ENCODE peak calls at places on chromosomes 3 and 15, in nine cellular contexts. One of them, this sample, is unnamed.

GRCh38 chr15:100019601-100020000 is 286.4 kb upstream of the LYSMD4 start:
- DNase-seq in mammary epithelial cell: no peak
- DNase-seq in HCT116: no peak
- DNase-seq in adrenal gland: no peak
- DNase-seq in kidney: no peak
- DNase-seq in HFF-Myc: no peak
- DNase-seq in left ventricle myocardium inferior: no peak
- DNase-seq in fibroblast of lung: no peak
- DNase-seq in CD4-positive, alpha-beta T cell: no peak
- DNase-seq in this sample: no peak

GRCh38 chr3:160810360-160810759 is 54.3 kb downstream of the PPM1L start:
- DNase-seq in HFF-Myc: no peak
- DNase-seq in HCT116: no peak
- DNase-seq in CD4-positive, alpha-beta T cell: no peak
- DNase-seq in adrenal gland: no peak
- DNase-seq in left ventricle myocardium inferior: no peak
- DNase-seq in mammary epithelial cell: no peak
- DNase-seq in kidney: no peak
- DNase-seq in fibroblast of lung: peak
- DNase-seq in this sample: no peak

GRCh38 chr3:42590989-42591756 is 513 bp downstream of the SS18L2 start:
- DNase-seq in mammary epithelial cell: no peak
- DNase-seq in fibroblast of lung: no peak
- DNase-seq in HFF-Myc: no peak
- DNase-seq in HCT116: no peak
- DNase-seq in kidney: peak
- DNase-seq in adrenal gland: peak
- DNase-seq in CD4-positive, alpha-beta T cell: no peak
- DNase-seq in left ventricle myocardium inferior: no peak
- DNase-seq in this sample: no peak

GRCh38 chr3:177658354-177658753 is 461.1 kb upstream of the TBL1XR1 start:
- DNase-seq in fibroblast of lung: no peak
- DNase-seq in mammary epithelial cell: no peak
- DNase-seq in kidney: no peak
- DNase-seq in adrenal gland: no peak
- DNase-seq in HFF-Myc: no peak
- DNase-seq in HCT116: no peak
- DNase-seq in CD4-positive, alpha-beta T cell: no peak
- DNase-seq in left ventricle myocardium inferior: no peak
- DNase-seq in this sample: no peak

GRCh38 chr3:64166584-64167155 is 58.6 kb downstream of the PRICKLE2 start:
- DNase-seq in fibroblast of lung: peak
- DNase-seq in left ventricle myocardium inferior: no peak
- DNase-seq in mammary epithelial cell: no peak
- DNase-seq in CD4-positive, alpha-beta T cell: no peak
- DNase-seq in HCT116: peak
- DNase-seq in adrenal gland: no peak
- DNase-seq in HFF-Myc: no peak
- DNase-seq in kidney: no peak
- DNase-seq in this sample: no peak

GRCh38 chr15:68228971-68229385 is 550 bp downstream of the CLN6 start:
- DNase-seq in kidney: no peak
- DNase-seq in fibroblast of lung: no peak
- DNase-seq in CD4-positive, alpha-beta T cell: no peak
- DNase-seq in adrenal gland: peak
- DNase-seq in HFF-Myc: no peak
- DNase-seq in left ventricle myocardium inferior: no peak
- DNase-seq in HCT116: no peak
- DNase-seq in mammary epithelial cell: no peak
- DNase-seq in this sample: no peak

GRCh38 chr3:134432236-134432635 is 53.5 kb downstream of the ANAPC13 start:
- DNase-seq in adrenal gland: no peak
- DNase-seq in left ventricle myocardium inferior: no peak
- DNase-seq in mammary epithelial cell: no peak
- DNase-seq in CD4-positive, alpha-beta T cell: no peak
- DNase-seq in HFF-Myc: no peak
- DNase-seq in fibroblast of lung: no peak
- DNase-seq in kidney: no peak
- DNase-seq in HCT116: no peak
- DNase-seq in this sample: no peak

GRCh38 chr15:100686021-100686724 is 83.8 kb downstream of the ASB7 start:
- DNase-seq in HCT116: no peak
- DNase-seq in CD4-positive, alpha-beta T cell: no peak
- DNase-seq in HFF-Myc: no peak
- DNase-seq in kidney: no peak
- DNase-seq in mammary epithelial cell: no peak
- DNase-seq in left ventricle myocardium inferior: peak
- DNase-seq in adrenal gland: peak
- DNase-seq in fibroblast of lung: peak
- DNase-seq in this sample: no peak

GRCh38 chr3:8329598-8329997 is 172.0 kb upstream of the LMCD1 start:
- DNase-seq in HFF-Myc: no peak
- DNase-seq in kidney: no peak
- DNase-seq in CD4-positive, alpha-beta T cell: no peak
- DNase-seq in mammary epithelial cell: no peak
- DNase-seq in left ventricle myocardium inferior: no peak
- DNase-seq in fibroblast of lung: no peak
- DNase-seq in HCT116: no peak
- DNase-seq in adrenal gland: no peak
- DNase-seq in this sample: no peak

GRCh38 chr3:38646630-38647029 is 2.9 kb downstream of the SCN5A start:
- DNase-seq in HFF-Myc: no peak
- DNase-seq in fibroblast of lung: no peak
- DNase-seq in kidney: no peak
- DNase-seq in mammary epithelial cell: no peak
- DNase-seq in left ventricle myocardium inferior: no peak
- DNase-seq in CD4-positive, alpha-beta T cell: no peak
- DNase-seq in adrenal gland: peak
- DNase-seq in HCT116: no peak
- DNase-seq in this sample: no peak

GRCh38 chr15:59170295-59170881 is 36.3 kb upstream of the LDHAL6B start:
- DNase-seq in mammary epithelial cell: peak
- DNase-seq in kidney: peak
- DNase-seq in fibroblast of lung: peak
- DNase-seq in HCT116: no peak
- DNase-seq in left ventricle myocardium inferior: no peak
- DNase-seq in adrenal gland: peak
- DNase-seq in HFF-Myc: peak
- DNase-seq in CD4-positive, alpha-beta T cell: no peak
- DNase-seq in this sample: no peak

GRCh38 chr15:85168642-85169173 is 187.1 kb downstream of the PDE8A start:
- DNase-seq in HCT116: peak
- DNase-seq in fibroblast of lung: peak
- DNase-seq in mammary epithelial cell: peak
- DNase-seq in CD4-positive, alpha-beta T cell: peak
- DNase-seq in left ventricle myocardium inferior: no peak
- DNase-seq in kidney: no peak
- DNase-seq in HFF-Myc: no peak
- DNase-seq in adrenal gland: no peak
- DNase-seq in this sample: no peak

GRCh38 chr15:70875001-70875782 is 17.0 kb downstream of the THAP10 start:
- DNase-seq in mammary epithelial cell: peak
- DNase-seq in CD4-positive, alpha-beta T cell: no peak
- DNase-seq in HCT116: no peak
- DNase-seq in adrenal gland: no peak
- DNase-seq in HFF-Myc: no peak
- DNase-seq in fibroblast of lung: peak
- DNase-seq in left ventricle myocardium inferior: no peak
- DNase-seq in kidney: no peak
- DNase-seq in this sample: no peak

GRCh38 chr3:78868570-78868969 is 899.2 kb downstream of the ROBO1 start:
- DNase-seq in HCT116: no peak
- DNase-seq in fibroblast of lung: no peak
- DNase-seq in kidney: no peak
- DNase-seq in CD4-positive, alpha-beta T cell: no peak
- DNase-seq in adrenal gland: no peak
- DNase-seq in HFF-Myc: no peak
- DNase-seq in mammary epithelial cell: no peak
- DNase-seq in left ventricle myocardium inferior: no peak
- DNase-seq in this sample: no peak

GRCh38 chr15:50840520-50840919 is 68.0 kb upstream of the AP4E1 start:
- DNase-seq in HFF-Myc: no peak
- DNase-seq in kidney: no peak
- DNase-seq in fibroblast of lung: no peak
- DNase-seq in HCT116: no peak
- DNase-seq in mammary epithelial cell: no peak
- DNase-seq in adrenal gland: no peak
- DNase-seq in CD4-positive, alpha-beta T cell: no peak
- DNase-seq in left ventricle myocardium inferior: no peak
- DNase-seq in this sample: no peak
- TF ChIP-seq CTCF in HFF-Myc: no peak
- TF ChIP-seq CTCF in kidney: no peak
- TF ChIP-seq CTCF in fibroblast of lung: no peak
- TF ChIP-seq CTCF in HCT116: no peak
- TF ChIP-seq CTCF in mammary epithelial cell: no peak
- TF ChIP-seq CTCF in adrenal gland: no peak
- TF ChIP-seq CTCF in CD4-positive, alpha-beta T cell: no peak
- TF ChIP-seq CTCF in left ventricle myocardium inferior: no peak
- TF ChIP-seq CTCF in this sample: no peak

GRCh38 chr3:156577731-156578130 is 22.8 kb upstream of the SSR3 start:
- DNase-seq in CD4-positive, alpha-beta T cell: no peak
- DNase-seq in adrenal gland: no peak
- DNase-seq in left ventricle myocardium inferior: no peak
- DNase-seq in kidney: no peak
- DNase-seq in fibroblast of lung: peak
- DNase-seq in HCT116: no peak
- DNase-seq in mammary epithelial cell: peak
- DNase-seq in HFF-Myc: no peak
- DNase-seq in this sample: no peak

GRCh38 chr3:156580986-156581385 is 26.1 kb upstream of the SSR3 start:
- DNase-seq in CD4-positive, alpha-beta T cell: no peak
- DNase-seq in kidney: no peak
- DNase-seq in HCT116: no peak
- DNase-seq in HFF-Myc: no peak
- DNase-seq in left ventricle myocardium inferior: no peak
- DNase-seq in mammary epithelial cell: no peak
- DNase-seq in fibroblast of lung: no peak
- DNase-seq in adrenal gland: no peak
- DNase-seq in this sample: no peak

GRCh38 chr3:156575661-156576450 is 20.9 kb upstream of the SSR3 start:
- DNase-seq in HCT116: no peak
- DNase-seq in fibroblast of lung: no peak
- DNase-seq in kidney: no peak
- DNase-seq in CD4-positive, alpha-beta T cell: no peak
- DNase-seq in mammary epithelial cell: no peak
- DNase-seq in HFF-Myc: no peak
- DNase-seq in left ventricle myocardium inferior: no peak
- DNase-seq in adrenal gland: no peak
- DNase-seq in this sample: no peak

GRCh38 chr3:156579427-156579851 is 24.5 kb upstream of the SSR3 start:
- DNase-seq in HFF-Myc: no peak
- DNase-seq in kidney: no peak
- DNase-seq in adrenal gland: no peak
- DNase-seq in mammary epithelial cell: peak
- DNase-seq in fibroblast of lung: no peak
- DNase-seq in left ventricle myocardium inferior: no peak
- DNase-seq in HCT116: no peak
- DNase-seq in CD4-positive, alpha-beta T cell: no peak
- DNase-seq in this sample: no peak

DNA sequence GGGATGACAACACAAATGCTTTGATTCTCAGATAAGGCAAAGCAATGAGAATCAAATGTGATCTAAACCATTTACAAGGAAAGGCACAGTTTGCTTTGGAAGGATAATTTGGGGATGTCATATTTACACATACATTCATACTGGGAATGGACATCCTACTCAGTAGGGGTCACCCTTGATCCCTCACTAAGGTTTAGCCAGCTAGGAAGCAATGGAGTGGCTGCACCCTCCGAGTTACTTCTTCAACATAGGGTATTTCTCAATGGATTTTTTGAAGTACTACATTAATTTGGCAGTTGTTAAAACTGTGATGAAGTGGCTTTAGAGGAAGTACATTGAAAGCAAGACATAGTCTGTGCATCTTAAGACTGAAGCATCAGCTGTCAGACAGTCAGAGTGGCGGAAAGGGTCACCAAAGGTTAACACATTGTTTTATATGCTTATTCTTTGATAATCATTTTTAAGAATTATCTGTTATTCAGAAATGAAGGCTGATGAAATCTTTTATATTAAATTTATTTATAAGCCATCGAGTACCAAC is 22.0 kb upstream of the SSR3 start:
- DNase-seq in CD4-positive, alpha-beta T cell: no peak
- DNase-seq in mammary epithelial cell: no peak
- DNase-seq in HCT116: no peak
- DNase-seq in kidney: no peak
- DNase-seq in adrenal gland: no peak
- DNase-seq in left ventricle myocardium inferior: no peak
- DNase-seq in fibroblast of lung: no peak
- DNase-seq in HFF-Myc: no peak
- DNase-seq in this sample: no peak
- TF ChIP-seq CTCF in CD4-positive, alpha-beta T cell: no peak
- TF ChIP-seq CTCF in mammary epithelial cell: peak
- TF ChIP-seq CTCF in HCT116: no peak
- TF ChIP-seq CTCF in kidney: no peak
- TF ChIP-seq CTCF in adrenal gland: no peak
- TF ChIP-seq CTCF in left ventricle myocardium inferior: no peak
- TF ChIP-seq CTCF in fibroblast of lung: no peak
- TF ChIP-seq CTCF in HFF-Myc: no peak
- TF ChIP-seq CTCF in this sample: no peak

DNA sequence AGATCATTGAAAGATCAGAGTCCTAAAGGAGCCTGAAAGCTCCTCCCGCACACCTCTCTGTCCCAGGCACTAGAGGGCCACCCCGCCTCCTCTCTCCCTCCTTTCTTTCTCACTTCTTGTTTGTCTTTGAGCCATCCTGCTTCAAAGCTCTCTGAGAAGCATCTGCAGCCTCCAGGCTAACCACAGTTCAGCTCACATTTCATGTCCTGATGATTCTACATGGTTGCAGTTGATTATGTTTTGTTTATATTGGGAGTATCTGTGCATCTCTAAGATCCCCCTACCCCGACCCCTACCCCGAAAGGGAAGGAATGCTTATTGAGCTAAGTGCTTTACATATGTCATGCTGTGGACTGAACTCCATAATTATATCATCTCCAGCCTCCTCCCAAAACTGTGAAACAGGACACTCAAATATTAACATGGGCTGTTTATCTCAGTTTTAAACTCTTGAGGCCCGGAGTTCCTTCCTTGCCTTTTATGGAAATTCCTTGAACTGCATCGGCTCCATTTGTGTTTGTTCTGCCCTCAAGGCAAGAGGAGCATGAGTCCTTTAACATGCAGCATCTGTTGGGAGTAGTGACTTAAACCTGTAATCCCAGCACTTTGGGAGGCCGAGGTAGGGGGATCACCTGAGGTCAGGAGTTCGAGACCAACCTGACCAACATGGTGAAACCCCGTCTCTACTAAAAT is 30.9 kb downstream of the MGLL start:
- DNase-seq in HCT116: no peak
- DNase-seq in mammary epithelial cell: peak
- DNase-seq in fibroblast of lung: peak
- DNase-seq in CD4-positive, alpha-beta T cell: no peak
- DNase-seq in adrenal gland: no peak
- DNase-seq in left ventricle myocardium inferior: no peak
- DNase-seq in kidney: no peak
- DNase-seq in HFF-Myc: peak
- DNase-seq in this sample: no peak
- TF ChIP-seq CTCF in HCT116: peak
- TF ChIP-seq CTCF in mammary epithelial cell: peak
- TF ChIP-seq CTCF in fibroblast of lung: peak
- TF ChIP-seq CTCF in CD4-positive, alpha-beta T cell: no peak
- TF ChIP-seq CTCF in adrenal gland: no peak
- TF ChIP-seq CTCF in left ventricle myocardium inferior: no peak
- TF ChIP-seq CTCF in kidney: no peak
- TF ChIP-seq CTCF in HFF-Myc: peak
- TF ChIP-seq CTCF in this sample: no peak

GRCh38 chr3:146577662-146578061 is 27.5 kb downstream of the PLSCR5 start:
- DNase-seq in kidney: no peak
- DNase-seq in mammary epithelial cell: peak
- DNase-seq in CD4-positive, alpha-beta T cell: no peak
- DNase-seq in HCT116: peak
- DNase-seq in fibroblast of lung: peak
- DNase-seq in HFF-Myc: no peak
- DNase-seq in adrenal gland: no peak
- DNase-seq in left ventricle myocardium inferior: no peak
- DNase-seq in this sample: no peak
- TF ChIP-seq CTCF in kidney: peak
- TF ChIP-seq CTCF in mammary epithelial cell: peak
- TF ChIP-seq CTCF in CD4-positive, alpha-beta T cell: peak
- TF ChIP-seq CTCF in HCT116: peak
- TF ChIP-seq CTCF in fibroblast of lung: peak
- TF ChIP-seq CTCF in HFF-Myc: no peak
- TF ChIP-seq CTCF in adrenal gland: peak
- TF ChIP-seq CTCF in left ventricle myocardium inferior: peak
- TF ChIP-seq CTCF in this sample: peak

This sample was measured in mesothelial cell of epicardium.